ENCODE peak calls at places on chromosome 15, in nine cellular contexts. One of them, this sample, is unnamed. For H3K9me3, the result is how much of the 10 kb centered on the place peaks cover.

GRCh38 chr15:74312445-74313007 is 54.9 kb downstream of the CYP11A1 start:
- DNase-seq in naive thymus-derived CD4-positive, alpha-beta T cell: no peak
- DNase-seq in fibroblast of lung: no peak
- DNase-seq in GM23248: no peak
- DNase-seq in cardiac muscle cell: no peak
- DNase-seq in OCI-LY7: no peak
- DNase-seq in pancreas: no peak
- DNase-seq in right lobe of liver: no peak
- DNase-seq in hepatocyte: no peak
- DNase-seq in this sample: no peak

GRCh38 chr15:74315626-74316025 is 51.8 kb downstream of the CYP11A1 start:
- DNase-seq in naive thymus-derived CD4-positive, alpha-beta T cell: no peak
- DNase-seq in fibroblast of lung: no peak
- DNase-seq in GM23248: no peak
- DNase-seq in cardiac muscle cell: no peak
- DNase-seq in OCI-LY7: peak
- DNase-seq in pancreas: no peak
- DNase-seq in right lobe of liver: no peak
- DNase-seq in hepatocyte: no peak
- DNase-seq in this sample: no peak

GRCh38 chr15:52414936-52415335 is 113.7 kb downstream of the MYO5A start:
- DNase-seq in naive thymus-derived CD4-positive, alpha-beta T cell: no peak
- DNase-seq in fibroblast of lung: no peak
- DNase-seq in GM23248: no peak
- DNase-seq in cardiac muscle cell: no peak
- DNase-seq in OCI-LY7: no peak
- DNase-seq in pancreas: no peak
- DNase-seq in right lobe of liver: no peak
- DNase-seq in hepatocyte: no peak
- DNase-seq in this sample: no peak

GRCh38 chr15:68773036-68773435 is 47.7 kb downstream of the ANP32A start:
- DNase-seq in naive thymus-derived CD4-positive, alpha-beta T cell: no peak
- DNase-seq in fibroblast of lung: no peak
- DNase-seq in GM23248: no peak
- DNase-seq in cardiac muscle cell: no peak
- DNase-seq in OCI-LY7: no peak
- DNase-seq in pancreas: no peak
- DNase-seq in right lobe of liver: no peak
- DNase-seq in hepatocyte: no peak
- DNase-seq in this sample: no peak

GRCh38 chr15:28093761-28094535 is 5.2 kb downstream of the OCA2 start:
- DNase-seq in naive thymus-derived CD4-positive, alpha-beta T cell: no peak
- DNase-seq in fibroblast of lung: no peak
- DNase-seq in GM23248: no peak
- DNase-seq in cardiac muscle cell: no peak
- DNase-seq in OCI-LY7: no peak
- DNase-seq in pancreas: no peak
- DNase-seq in right lobe of liver: no peak
- DNase-seq in hepatocyte: no peak
- DNase-seq in this sample: no peak

GRCh38 chr15:51377038-51377761 is 35.7 kb downstream of the GLDN start:
- DNase-seq in naive thymus-derived CD4-positive, alpha-beta T cell: no peak
- DNase-seq in fibroblast of lung: peak
- DNase-seq in GM23248: peak
- DNase-seq in cardiac muscle cell: peak
- DNase-seq in OCI-LY7: no peak
- DNase-seq in pancreas: no peak
- DNase-seq in right lobe of liver: no peak
- DNase-seq in hepatocyte: no peak
- DNase-seq in this sample: no peak

GRCh38 chr15:35956066-35956465 is 410.1 kb upstream of the DPH6 start:
- DNase-seq in naive thymus-derived CD4-positive, alpha-beta T cell: no peak
- DNase-seq in fibroblast of lung: no peak
- DNase-seq in GM23248: no peak
- DNase-seq in cardiac muscle cell: no peak
- DNase-seq in OCI-LY7: no peak
- DNase-seq in pancreas: no peak
- DNase-seq in right lobe of liver: no peak
- DNase-seq in hepatocyte: no peak
- DNase-seq in this sample: no peak

GRCh38 chr15:67897646-67898045 is 57.8 kb upstream of the RNU6-1 start:
- DNase-seq in naive thymus-derived CD4-positive, alpha-beta T cell: no peak
- DNase-seq in fibroblast of lung: no peak
- DNase-seq in GM23248: no peak
- DNase-seq in cardiac muscle cell: peak
- DNase-seq in OCI-LY7: no peak
- DNase-seq in pancreas: no peak
- DNase-seq in right lobe of liver: no peak
- DNase-seq in hepatocyte: no peak
- DNase-seq in this sample: no peak

GRCh38 chr15:27842526-27842925 is 256.6 kb downstream of the OCA2 start:
- DNase-seq in naive thymus-derived CD4-positive, alpha-beta T cell: no peak
- DNase-seq in fibroblast of lung: peak
- DNase-seq in GM23248: peak
- DNase-seq in cardiac muscle cell: no peak
- DNase-seq in OCI-LY7: no peak
- DNase-seq in pancreas: no peak
- DNase-seq in right lobe of liver: no peak
- DNase-seq in hepatocyte: no peak
- DNase-seq in this sample: no peak

GRCh38 chr15:36529296-36530011 is 50.0 kb upstream of the CDIN1 start:
- DNase-seq in naive thymus-derived CD4-positive, alpha-beta T cell: no peak
- DNase-seq in fibroblast of lung: no peak
- DNase-seq in GM23248: peak
- DNase-seq in cardiac muscle cell: no peak
- DNase-seq in OCI-LY7: no peak
- DNase-seq in pancreas: no peak
- DNase-seq in right lobe of liver: no peak
- DNase-seq in hepatocyte: no peak
- DNase-seq in this sample: no peak

GRCh38 chr15:49026700-49027099 is 19.5 kb downstream of the SECISBP2L start:
- DNase-seq in naive thymus-derived CD4-positive, alpha-beta T cell: no peak
- DNase-seq in fibroblast of lung: no peak
- DNase-seq in GM23248: no peak
- DNase-seq in cardiac muscle cell: no peak
- DNase-seq in OCI-LY7: no peak
- DNase-seq in pancreas: no peak
- DNase-seq in right lobe of liver: no peak
- DNase-seq in hepatocyte: no peak
- DNase-seq in this sample: no peak

GRCh38 chr15:23539892-23540291 is 25.6 kb upstream of the MKRN3 start:
- DNase-seq in naive thymus-derived CD4-positive, alpha-beta T cell: no peak
- DNase-seq in fibroblast of lung: no peak
- DNase-seq in GM23248: no peak
- DNase-seq in cardiac muscle cell: no peak
- DNase-seq in OCI-LY7: no peak
- DNase-seq in pancreas: no peak
- DNase-seq in right lobe of liver: no peak
- DNase-seq in hepatocyte: no peak
- DNase-seq in this sample: no peak

GRCh38 chr15:70486451-70487379 is 276.6 kb downstream of the UACA start:
- DNase-seq in naive thymus-derived CD4-positive, alpha-beta T cell: no peak
- DNase-seq in fibroblast of lung: peak
- DNase-seq in GM23248: peak
- DNase-seq in cardiac muscle cell: peak
- DNase-seq in OCI-LY7: no peak
- DNase-seq in pancreas: no peak
- DNase-seq in right lobe of liver: peak
- DNase-seq in hepatocyte: no peak
- DNase-seq in this sample: no peak

GRCh38 chr15:67105065-67105951 is 39.9 kb downstream of the SMAD3 start:
- DNase-seq in naive thymus-derived CD4-positive, alpha-beta T cell: no peak
- DNase-seq in fibroblast of lung: peak
- DNase-seq in GM23248: peak
- DNase-seq in cardiac muscle cell: peak
- DNase-seq in OCI-LY7: no peak
- DNase-seq in pancreas: no peak
- DNase-seq in right lobe of liver: no peak
- DNase-seq in hepatocyte: peak
- DNase-seq in this sample: no peak

GRCh38 chr15:63086967-63087366 is 34.7 kb upstream of the LACTB start:
- DNase-seq in naive thymus-derived CD4-positive, alpha-beta T cell: no peak
- DNase-seq in fibroblast of lung: no peak
- DNase-seq in GM23248: no peak
- DNase-seq in cardiac muscle cell: no peak
- DNase-seq in OCI-LY7: no peak
- DNase-seq in pancreas: no peak
- DNase-seq in right lobe of liver: no peak
- DNase-seq in hepatocyte: no peak
- DNase-seq in this sample: no peak

GRCh38 chr15:49906976-49907375 is 212.1 kb downstream of the ATP8B4 start:
- DNase-seq in naive thymus-derived CD4-positive, alpha-beta T cell: no peak
- DNase-seq in fibroblast of lung: no peak
- DNase-seq in GM23248: no peak
- DNase-seq in cardiac muscle cell: peak
- DNase-seq in OCI-LY7: no peak
- DNase-seq in pancreas: no peak
- DNase-seq in right lobe of liver: no peak
- DNase-seq in hepatocyte: no peak
- DNase-seq in this sample: no peak

DNA sequence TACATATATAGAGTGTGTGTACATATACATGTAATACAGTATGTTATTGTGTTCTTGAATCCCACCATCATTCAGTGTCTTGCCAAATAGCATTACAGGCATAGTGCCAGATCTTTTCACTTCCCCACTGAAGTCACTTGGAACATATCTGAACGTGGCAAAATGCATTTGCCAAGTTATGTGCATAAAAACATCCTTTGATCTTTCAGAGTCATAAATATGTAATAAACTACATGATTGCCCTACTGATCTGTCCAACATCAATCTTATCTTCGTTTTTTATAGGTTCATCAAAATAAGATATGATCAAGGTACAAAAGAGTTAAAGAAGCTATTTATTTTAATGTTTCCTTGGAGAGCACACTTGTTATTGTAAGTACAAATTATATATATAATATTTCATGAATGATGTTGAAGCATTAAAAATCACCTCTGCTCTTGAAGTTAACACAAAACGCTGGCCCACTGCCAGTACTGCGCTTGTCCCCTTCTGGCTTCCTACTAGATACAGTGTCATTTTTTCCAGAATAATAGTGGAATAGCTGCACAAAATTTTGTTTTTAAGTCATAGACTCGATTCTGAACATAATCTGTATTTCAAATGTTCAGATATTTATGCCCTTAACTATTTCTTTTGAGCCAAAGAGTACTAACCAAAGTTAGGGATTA is 549.5 kb upstream of the ARRDC4 start:
- DNase-seq in naive thymus-derived CD4-positive, alpha-beta T cell: no peak
- DNase-seq in fibroblast of lung: no peak
- DNase-seq in GM23248: no peak
- DNase-seq in cardiac muscle cell: no peak
- DNase-seq in OCI-LY7: no peak
- DNase-seq in pancreas: no peak
- DNase-seq in right lobe of liver: no peak
- DNase-seq in hepatocyte: no peak
- DNase-seq in this sample: no peak
- H3K9me3 ChIP-seq in naive thymus-derived CD4-positive, alpha-beta T cell: under half
- H3K9me3 ChIP-seq in fibroblast of lung: under half
- H3K9me3 ChIP-seq in GM23248: under half
- H3K9me3 ChIP-seq in cardiac muscle cell: under half
- H3K9me3 ChIP-seq in OCI-LY7: under half
- H3K9me3 ChIP-seq in pancreas: under half
- H3K9me3 ChIP-seq in right lobe of liver: under half
- H3K9me3 ChIP-seq in hepatocyte: under half
- H3K9me3 ChIP-seq in this sample: under half

GRCh38 chr15:24966364-24967103 is 11.7 kb downstream of the SNRPN start:
- DNase-seq in naive thymus-derived CD4-positive, alpha-beta T cell: no peak
- DNase-seq in fibroblast of lung: no peak
- DNase-seq in GM23248: no peak
- DNase-seq in cardiac muscle cell: no peak
- DNase-seq in OCI-LY7: no peak
- DNase-seq in pancreas: no peak
- DNase-seq in right lobe of liver: no peak
- DNase-seq in hepatocyte: no peak
- DNase-seq in this sample: no peak
- H3K9me3 ChIP-seq in naive thymus-derived CD4-positive, alpha-beta T cell: under half
- H3K9me3 ChIP-seq in fibroblast of lung: under half
- H3K9me3 ChIP-seq in GM23248: under half
- H3K9me3 ChIP-seq in cardiac muscle cell: under half
- H3K9me3 ChIP-seq in OCI-LY7: under half
- H3K9me3 ChIP-seq in pancreas: under half
- H3K9me3 ChIP-seq in right lobe of liver: under half
- H3K9me3 ChIP-seq in hepatocyte: under half
- H3K9me3 ChIP-seq in this sample: under half

GRCh38 chr15:46555547-46555946 is 920.7 kb downstream of the SQOR start:
- DNase-seq in naive thymus-derived CD4-positive, alpha-beta T cell: no peak
- DNase-seq in fibroblast of lung: no peak
- DNase-seq in GM23248: no peak
- DNase-seq in cardiac muscle cell: no peak
- DNase-seq in OCI-LY7: no peak
- DNase-seq in pancreas: no peak
- DNase-seq in right lobe of liver: no peak
- DNase-seq in hepatocyte: no peak
- DNase-seq in this sample: no peak
- H3K9me3 ChIP-seq in naive thymus-derived CD4-positive, alpha-beta T cell: under half
- H3K9me3 ChIP-seq in fibroblast of lung: under half
- H3K9me3 ChIP-seq in GM23248: under half
- H3K9me3 ChIP-seq in cardiac muscle cell: under half
- H3K9me3 ChIP-seq in OCI-LY7: under half
- H3K9me3 ChIP-seq in pancreas: under half
- H3K9me3 ChIP-seq in right lobe of liver: under half
- H3K9me3 ChIP-seq in hepatocyte: under half
- H3K9me3 ChIP-seq in this sample: under half

GRCh38 chr15:25230442-25230841 is 208.4 kb downstream of the UBE3A start:
- DNase-seq in naive thymus-derived CD4-positive, alpha-beta T cell: no peak
- DNase-seq in fibroblast of lung: no peak
- DNase-seq in GM23248: no peak
- DNase-seq in cardiac muscle cell: no peak
- DNase-seq in OCI-LY7: no peak
- DNase-seq in pancreas: no peak
- DNase-seq in right lobe of liver: no peak
- DNase-seq in hepatocyte: no peak
- DNase-seq in this sample: no peak
- H3K9me3 ChIP-seq in naive thymus-derived CD4-positive, alpha-beta T cell: under half
- H3K9me3 ChIP-seq in fibroblast of lung: under half
- H3K9me3 ChIP-seq in GM23248: under half
- H3K9me3 ChIP-seq in cardiac muscle cell: under half
- H3K9me3 ChIP-seq in OCI-LY7: under half
- H3K9me3 ChIP-seq in pancreas: under half
- H3K9me3 ChIP-seq in right lobe of liver: under half
- H3K9me3 ChIP-seq in hepatocyte: under half
- H3K9me3 ChIP-seq in this sample: under half

DNA sequence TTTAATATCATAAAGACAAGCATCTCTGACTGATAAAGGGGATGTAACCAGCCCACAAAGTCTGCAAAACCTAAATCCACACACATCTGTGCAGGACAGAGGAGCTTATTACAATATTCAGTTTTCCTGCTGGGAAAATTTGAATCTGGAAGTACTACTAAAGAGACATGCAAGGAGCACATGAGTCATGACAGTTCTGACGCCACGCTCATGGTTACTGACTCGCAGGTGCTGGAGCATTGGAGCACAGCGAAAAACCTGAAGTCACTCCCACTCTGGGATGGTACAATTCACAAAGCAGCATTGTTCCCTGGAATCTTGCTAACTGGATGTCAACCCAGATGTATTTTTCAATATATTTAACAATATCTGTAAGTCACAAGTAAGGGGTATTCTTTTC is 7.6 kb upstream of the ISL2 start:
- DNase-seq in naive thymus-derived CD4-positive, alpha-beta T cell: no peak
- DNase-seq in fibroblast of lung: peak
- DNase-seq in GM23248: peak
- DNase-seq in cardiac muscle cell: no peak
- DNase-seq in OCI-LY7: no peak
- DNase-seq in pancreas: no peak
- DNase-seq in right lobe of liver: no peak
- DNase-seq in hepatocyte: no peak
- DNase-seq in this sample: no peak
- H3K9me3 ChIP-seq in naive thymus-derived CD4-positive, alpha-beta T cell: under half
- H3K9me3 ChIP-seq in fibroblast of lung: under half
- H3K9me3 ChIP-seq in GM23248: under half
- H3K9me3 ChIP-seq in cardiac muscle cell: under half
- H3K9me3 ChIP-seq in OCI-LY7: under half
- H3K9me3 ChIP-seq in pancreas: under half
- H3K9me3 ChIP-seq in right lobe of liver: under half
- H3K9me3 ChIP-seq in hepatocyte: under half
- H3K9me3 ChIP-seq in this sample: under half

This sample was measured in T-helper 17 cell.